ENCODE peak calls at places on chromosome 19, in ten cellular contexts. B is psoas muscle, J is brain microvascular endothelial cell, O is neural crest cell, Z is prostate gland, U is cardiac fibroblast, Y is uterus, S is OCI-LY7, I is left ventricle myocardium inferior, Q is progenitor cell of endocrine pancreas. N is an unnamed sample.

GRCh38 chr19:18834644-18834984 is 2.9 kb downstream of the UPF1 start:
- DNase-seq in Q (no peak), S (no peak), J (no peak), Z (no peak), B (no peak), U (no peak), Y (no peak), I (no peak), O (no peak), N (no peak)

GRCh38 chr19:50893047-50893737 is 18.0 kb downstream of the KLK4 start:
- DNase-seq in O (no peak), B (no peak), Z (no peak), J (no peak), S (peak), Y (no peak), Q (no peak), I (no peak), U (no peak), N (no peak)

GRCh38 chr19:41936416-41936850 is 8.2 kb upstream of the ERFL start:
- DNase-seq in O (no peak), Y (no peak), U (peak), S (no peak), Q (no peak), B (no peak), Z (no peak), I (no peak), J (no peak), N (no peak)

GRCh38 chr19:7349231-7349591 is 474 bp downstream of the ARHGEF18 start:
- DNase-seq in J (no peak), Y (no peak), S (no peak), O (no peak), Q (no peak), U (no peak), I (no peak), Z (no peak), B (no peak), N (no peak)

GRCh38 chr19:13987101-13987890 is 18.8 kb downstream of the RFX1 start:
- DNase-seq in Q (no peak), B (peak), O (no peak), Y (no peak), I (peak), S (no peak), Z (no peak), J (no peak), U (no peak), N (no peak)

GRCh38 chr19:2636897-2637683 is 65.4 kb downstream of the GNG7 start:
- DNase-seq in J (peak), Y (peak), O (peak), S (peak), U (peak), Z (peak), I (peak), B (peak), Q (peak), N (peak)

GRCh38 chr19:50333235-50333736 is 4.1 kb upstream of the KCNC3 start:
- DNase-seq in Q (peak), S (peak), Z (peak), J (peak), O (peak), U (peak), I (peak), B (peak), Y (peak), N (peak)

GRCh38 chr19:39166571-39167391 is 30.0 kb upstream of the NCCRP1 start:
- DNase-seq in U (no peak), Z (peak), B (peak), O (no peak), J (no peak), I (peak), S (no peak), Y (peak), Q (no peak), N (no peak)

GRCh38 chr19:41575998-41576397 is at the start of gene CEACAM21:
- DNase-seq in U (no peak), O (no peak), Q (no peak), I (peak), J (no peak), S (peak), Z (no peak), Y (peak), B (peak), N (peak)

GRCh38 chr19:56269348-56269747 is 3.2 kb upstream of the EDDM13 start:
- DNase-seq in Z (no peak), B (no peak), O (no peak), Y (no peak), U (no peak), Q (no peak), I (no peak), S (no peak), J (no peak), N (no peak)

GRCh38 chr19:21655540-21656126 is 111.7 kb downstream of the ZNF100 start:
- DNase-seq in U (no peak), Z (no peak), O (no peak), B (no peak), I (no peak), Y (no peak), J (no peak), Q (no peak), S (no peak), N (no peak)

GRCh38 chr19:49766007-49766937 is 529 bp upstream of the AP2A1 start:
- DNase-seq in Z (peak), Q (peak), I (peak), O (peak), Y (peak), J (peak), B (peak), U (peak), S (peak), N (peak)

GRCh38 chr19:31438401-31439269 is 89.4 kb upstream of the TSHZ3 start:
- DNase-seq in I (no peak), Q (no peak), S (no peak), Y (no peak), O (no peak), B (no peak), U (peak), J (no peak), Z (no peak), N (no peak)

GRCh38 chr19:7397687-7398086 is 49.0 kb downstream of the ARHGEF18 start:
- DNase-seq in J (peak), O (no peak), Q (no peak), I (no peak), U (peak), B (no peak), S (no peak), Z (no peak), Y (no peak), N (no peak)

GRCh38 chr19:8306235-8307054 is 1.7 kb downstream of the CD320 start:
- DNase-seq in Q (peak), Z (peak), I (no peak), J (no peak), U (no peak), S (no peak), Y (peak), B (peak), O (peak), N (no peak)

GRCh38 chr19:14021474-14021873 is 6.5 kb upstream of the RLN3 start:
- DNase-seq in S (no peak), J (no peak), I (no peak), Y (no peak), B (no peak), Q (no peak), U (no peak), O (no peak), Z (no peak), N (no peak)

GRCh38 chr19:5654931-5655330 is 25.4 kb downstream of the MICOS13 start:
- DNase-seq in B (no peak), Y (no peak), S (no peak), U (no peak), I (no peak), O (no peak), Z (no peak), J (no peak), Q (no peak), N (no peak)

GRCh38 chr19:31491246-31491645 is 142.0 kb upstream of the TSHZ3 start:
- DNase-seq in O (no peak), J (no peak), B (no peak), Q (no peak), S (no peak), Z (no peak), Y (no peak), U (no peak), I (no peak), N (no peak)

GRCh38 chr19:485583-486236 is 10.6 kb upstream of the MADCAM1 start:
- DNase-seq in Z (no peak), Y (no peak), S (no peak), U (peak), O (peak), I (peak), B (no peak), J (no peak), Q (no peak), N (no peak)

GRCh38 chr19:1942934-1943555 is 2.1 kb downstream of the CSNK1G2 start:
- DNase-seq in Y (no peak), U (no peak), B (no peak), I (no peak), S (peak), J (no peak), Q (no peak), O (no peak), Z (no peak), N (no peak)

GRCh38 chr19:45780448-45781281 is 1.6 kb downstream of the DMPK start:
- DNase-seq in I (no peak), Y (peak), O (peak), Q (no peak), U (peak), J (no peak), Z (no peak), S (no peak), B (no peak), N (no peak)

GRCh38 chr19:40802300-40803169 is 3.5 kb downstream of the EGLN2 start:
- DNase-seq in Z (no peak), I (peak), S (peak), J (no peak), O (no peak), U (no peak), Y (peak), Q (no peak), B (peak), N (no peak)

GRCh38 chr19:12782174-12782423 is 6.7 kb upstream of the HOOK2 start:
- DNase-seq in I (no peak), Q (no peak), J (no peak), Y (no peak), U (no peak), B (no peak), O (no peak), Z (peak), S (no peak), N (no peak)

GRCh38 chr19:12778020-12778904 is 2.9 kb upstream of the HOOK2 start:
- DNase-seq in I (peak), Y (peak), J (peak), S (peak), B (peak), O (peak), U (peak), Z (peak), Q (no peak), N (peak)

GRCh38 chr19:12779162-12779993 is 4.0 kb upstream of the HOOK2 start:
- DNase-seq in Y (peak), B (peak), U (peak), Z (no peak), O (peak), J (peak), Q (no peak), S (peak), I (peak), N (no peak)

GRCh38 chr19:12777217-12778019 is 2.1 kb upstream of the HOOK2 start:
- DNase-seq in B (peak), I (peak), U (peak), Z (peak), Q (peak), O (peak), S (peak), J (peak), Y (peak), N (peak)

GRCh38 chr19:12778905-12779161 is 3.5 kb upstream of the HOOK2 start:
- DNase-seq in J (no peak), S (no peak), B (no peak), Z (no peak), I (no peak), U (no peak), Q (no peak), Y (no peak), O (no peak), N (no peak)
- TF ChIP-seq CTCF in J (no peak), S (no peak), B (no peak), Z (no peak), I (no peak), U (peak), Q (no peak), Y (no peak), O (no peak), N (no peak)

DNA sequence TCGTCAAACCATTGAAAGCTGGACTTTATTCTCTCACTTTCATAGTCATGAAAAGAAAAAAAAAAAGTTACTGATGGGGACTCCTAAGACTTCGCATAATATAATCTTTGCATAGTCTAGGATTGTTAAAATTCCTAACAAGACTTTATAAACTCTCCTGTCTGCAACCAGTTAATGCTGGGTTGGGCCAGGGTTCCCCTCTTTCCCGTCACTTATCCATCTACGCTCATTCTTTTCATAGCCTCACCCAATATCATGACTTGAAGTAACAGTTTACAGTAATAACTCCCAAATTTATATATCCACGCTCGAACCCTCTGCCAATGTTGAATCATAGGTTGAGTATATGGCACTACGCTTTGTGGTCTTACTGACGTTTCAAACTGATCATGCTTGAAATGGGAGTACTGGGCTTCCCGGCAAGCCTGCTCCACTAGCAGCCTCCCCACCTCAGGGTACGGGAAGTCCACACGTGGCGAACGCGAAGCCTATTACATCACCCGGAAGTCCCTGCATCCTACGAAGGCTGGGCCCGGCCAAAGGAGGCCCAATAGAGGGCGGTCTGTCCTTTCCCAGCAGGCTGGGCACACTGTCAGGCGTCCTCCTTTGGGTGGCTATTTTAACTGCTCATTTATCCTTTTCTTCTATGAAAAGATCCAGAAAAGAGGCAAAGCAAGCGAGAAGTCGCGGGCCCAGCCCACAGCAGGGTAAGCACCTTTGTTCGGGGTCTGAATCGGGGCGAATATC is 694 bp upstream of the ZNF460 start:
- DNase-seq in S (peak), I (peak), Z (peak), Y (peak), Q (peak), U (peak), J (peak), B (peak), O (peak), N (peak)
- TF ChIP-seq CTCF in S (peak), I (peak), Z (peak), Y (peak), Q (peak), U (peak), J (peak), B (peak), O (no peak), N (peak)

DNA sequence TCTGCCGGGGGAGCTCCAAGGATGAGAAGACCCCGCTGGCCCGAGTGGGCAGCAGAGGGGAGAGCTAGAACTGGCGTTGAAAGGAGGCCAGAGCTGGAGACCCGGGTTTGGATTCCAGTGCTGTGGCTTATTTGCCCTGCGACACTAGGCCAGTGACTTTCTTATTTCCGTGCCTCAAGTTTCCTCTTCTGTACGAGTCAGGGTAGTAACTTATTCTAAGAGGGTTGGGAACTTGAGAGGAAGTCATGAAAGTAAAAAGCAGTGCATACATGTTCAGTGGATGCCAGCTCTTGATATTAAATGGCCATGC is 670 bp downstream of the FAM32A start:
- DNase-seq in Y (no peak), Q (no peak), J (peak), S (peak), U (peak), B (no peak), Z (peak), O (no peak), I (no peak), N (peak)
- TF ChIP-seq CTCF in Y (no peak), Q (peak), J (peak), S (peak), U (peak), B (peak), Z (peak), O (no peak), I (peak), N (peak)

DNA sequence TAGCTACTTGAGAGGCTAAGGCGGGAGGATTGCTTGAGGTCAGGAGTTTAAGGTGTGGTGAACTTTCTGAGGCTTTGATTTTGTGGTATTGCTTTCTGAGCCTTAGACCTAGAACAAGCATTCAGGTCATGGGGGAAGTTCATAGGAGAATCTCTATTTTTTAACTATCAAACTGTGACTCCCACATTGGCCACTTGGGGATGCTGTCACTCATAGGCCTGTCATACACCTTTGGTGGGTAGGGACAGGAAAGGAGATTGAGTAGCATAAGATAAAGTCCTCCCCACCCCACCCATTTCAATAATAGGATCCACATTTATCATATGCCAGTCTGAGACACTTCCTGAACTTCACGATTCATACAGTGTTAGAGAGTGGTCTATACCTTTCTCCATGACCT is 41.9 kb upstream of the PSG2 start:
- DNase-seq in I (no peak), S (no peak), B (no peak), Y (no peak), O (no peak), Z (no peak), J (no peak), U (no peak), Q (no peak), N (no peak)
- TF ChIP-seq CTCF in I (no peak), S (peak), B (no peak), Y (no peak), O (no peak), Z (no peak), J (no peak), U (peak), Q (no peak), N (no peak)

DNA sequence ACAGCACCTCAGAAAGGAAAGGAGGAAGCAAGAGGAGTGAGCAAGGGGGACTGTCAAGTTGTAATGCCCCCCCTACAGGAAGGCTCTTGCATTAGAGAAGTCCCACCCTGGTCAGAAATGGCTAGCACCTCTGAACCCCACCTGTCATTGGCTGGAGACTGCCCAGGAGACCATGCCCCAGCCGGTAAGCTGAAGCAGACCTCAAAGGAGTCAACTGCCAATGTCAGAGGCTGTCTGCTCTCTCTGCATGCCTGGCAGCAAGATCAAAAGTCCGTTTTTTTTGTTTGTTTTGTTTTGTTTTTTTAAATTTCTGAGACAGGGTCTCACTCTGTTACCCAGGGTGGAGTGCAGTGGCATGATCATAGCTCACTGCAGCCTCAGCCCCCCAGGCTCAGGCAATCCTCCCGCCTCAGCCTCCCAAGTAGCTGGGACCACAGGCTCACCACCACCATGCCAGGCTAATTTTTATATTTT is 8.1 kb upstream of the BCL3 start:
- DNase-seq in B (no peak), Z (no peak), U (no peak), J (no peak), Q (no peak), O (no peak), Y (no peak), I (no peak), S (peak), N (no peak)
- TF ChIP-seq CTCF in B (no peak), Z (no peak), U (no peak), J (peak), Q (peak), O (no peak), Y (no peak), I (no peak), S (peak), N (no peak)

GRCh38 chr19:54923276-54923675 is 17.3 kb downstream of the NCR1 start:
- DNase-seq in S (no peak), U (no peak), Z (no peak), Y (no peak), O (no peak), J (no peak), I (no peak), B (no peak), Q (no peak), N (no peak)

DNA sequence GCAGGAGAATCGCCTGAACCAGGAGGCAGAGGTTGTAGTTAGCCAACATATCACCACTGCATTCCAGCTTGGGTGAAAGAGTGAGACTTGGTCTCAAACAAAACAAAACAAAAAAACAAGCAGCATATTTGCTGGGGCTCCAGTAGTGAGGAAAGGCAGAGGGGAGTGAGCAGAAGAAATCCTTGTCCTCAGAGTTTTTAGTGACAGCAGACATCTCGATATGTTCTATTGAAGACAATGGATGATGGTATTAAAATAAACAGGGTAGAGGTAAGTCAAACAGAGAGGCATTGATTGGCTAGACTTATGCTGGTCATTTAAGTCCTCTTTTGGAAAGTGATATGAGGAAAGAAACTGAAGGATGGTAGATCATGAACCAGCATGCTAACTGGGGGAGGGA is 19.0 kb downstream of the NLRP7 start:
- DNase-seq in Y (no peak), O (no peak), U (peak), Q (no peak), S (peak), J (no peak), B (no peak), Z (no peak), I (no peak), N (no peak)
- TF ChIP-seq CTCF in Y (no peak), O (no peak), U (no peak), Q (no peak), S (no peak), J (no peak), B (no peak), Z (no peak), I (no peak), N (no peak)

DNA sequence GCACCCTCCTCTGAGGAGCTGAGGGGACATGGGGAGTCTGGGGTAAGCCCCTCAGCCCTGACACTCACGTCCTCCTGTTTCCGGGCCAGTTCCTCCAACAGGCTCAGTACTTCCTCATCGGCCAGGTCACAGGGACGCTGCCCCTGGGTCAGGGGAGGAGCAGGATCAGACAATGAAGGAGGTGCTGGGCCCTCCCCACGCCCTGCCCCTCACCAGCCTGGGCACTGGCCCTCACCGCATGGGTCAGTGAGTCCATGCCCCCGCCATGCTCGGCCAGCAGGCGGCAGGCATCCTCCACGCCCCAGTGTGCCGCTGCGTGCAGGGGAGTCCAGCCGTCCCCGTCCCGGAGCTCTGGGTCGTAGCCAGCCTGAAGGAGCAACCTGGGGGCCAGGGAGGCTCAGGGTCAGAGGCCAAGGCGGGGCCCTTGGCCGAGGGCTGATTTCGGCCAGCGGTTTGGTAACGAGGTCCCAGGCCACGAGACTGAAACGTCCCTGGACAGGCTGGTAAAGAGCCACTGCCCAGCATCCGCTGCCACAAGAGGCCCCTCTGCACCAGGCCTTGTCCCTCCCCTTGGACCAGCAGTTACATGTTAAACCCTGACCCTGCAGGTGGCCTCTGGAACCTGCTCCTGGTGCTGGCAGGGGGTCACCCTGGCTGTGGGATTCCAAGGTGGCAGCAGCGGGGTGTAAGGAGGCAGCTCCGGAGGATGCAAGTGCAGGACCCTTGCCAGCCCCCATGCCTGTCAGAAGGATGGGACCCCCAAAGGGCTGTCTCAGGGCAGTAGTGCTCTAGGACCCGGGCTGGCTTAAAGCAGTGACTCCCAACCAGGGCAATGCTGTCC is 18.5 kb downstream of the PPP1R12C start:
- DNase-seq in U (no peak), B (no peak), I (no peak), O (no peak), J (no peak), S (no peak), Y (no peak), Q (no peak), Z (no peak), N (no peak)
- TF ChIP-seq CTCF in U (peak), B (no peak), I (peak), O (no peak), J (peak), S (peak), Y (no peak), Q (no peak), Z (no peak), N (no peak)

N was measured in GM13976.